ENCODE peak calls at places on chromosomes 5 and 9, in five cellular contexts. J is K562, W is GM12878, G is H1, C is HepG2. L is an unnamed sample.

GRCh38 chr5:176943816-176944215 is 44.7 kb upstream of the HK3 start:
- DNase-seq in J (no peak), W (no peak), G (peak), C (no peak), L (no peak)

GRCh38 chr5:93342563-93343061 is 238.4 kb downstream of the NR2F1-AS1 start:
- DNase-seq in J (no peak), W (peak), G (no peak), C (no peak), L (no peak)

GRCh38 chr9:110031511-110032173 is 176.3 kb downstream of the C9orf152 start:
- DNase-seq in J (no peak), W (no peak), G (no peak), C (no peak), L (no peak)

GRCh38 chr5:151925396-151925750 is 722 bp upstream of the GLRA1 start:
- DNase-seq in J (no peak), W (no peak), G (no peak), C (no peak), L (no peak)

GRCh38 chr5:92548351-92548750 is 1032.7 kb downstream of the NR2F1-AS1 start:
- DNase-seq in J (no peak), W (no peak), G (no peak), C (no peak), L (no peak)

GRCh38 chr9:94623253-94623652 is 16.1 kb downstream of the FBP1 start:
- DNase-seq in J (peak), W (no peak), G (no peak), C (peak), L (peak)

GRCh38 chr5:147743686-147744332 is 38.7 kb downstream of the JAKMIP2 start:
- DNase-seq in J (no peak), W (no peak), G (no peak), C (no peak), L (no peak)

GRCh38 chr5:104345513-104345823 is 782.9 kb upstream of the NUDT12 start:
- DNase-seq in J (no peak), W (no peak), G (no peak), C (no peak), L (no peak)

GRCh38 chr9:131405429-131405828 is 11.5 kb downstream of the PRRC2B start:
- DNase-seq in J (peak), W (no peak), G (peak), C (no peak), L (no peak)

GRCh38 chr5:147966829-147967228 is 60.5 kb upstream of the C5orf46 start:
- DNase-seq in J (no peak), W (no peak), G (no peak), C (no peak), L (no peak)

GRCh38 chr9:132128191-132128590 is 33.7 kb upstream of the NTNG2 start:
- DNase-seq in J (no peak), W (no peak), G (no peak), C (no peak), L (no peak)

GRCh38 chr5:11588803-11589202 is 315.4 kb downstream of the CTNND2 start:
- DNase-seq in J (no peak), W (no peak), G (peak), C (no peak), L (no peak)

GRCh38 chr5:45454114-45454513 is 242.1 kb downstream of the HCN1 start:
- DNase-seq in J (no peak), W (no peak), G (no peak), C (no peak), L (peak)

GRCh38 chr5:150258126-150258525 is 31.4 kb downstream of the CAMK2A start:
- DNase-seq in J (no peak), W (no peak), G (no peak), C (no peak), L (no peak)

GRCh38 chr9:112443200-112443599 is 43.4 kb upstream of the KIAA1958 start:
- DNase-seq in J (no peak), W (no peak), G (no peak), C (peak), L (no peak)

GRCh38 chr5:174690256-174690655 is 34.1 kb upstream of the MSX2 start:
- DNase-seq in J (no peak), W (no peak), G (no peak), C (no peak), L (no peak)

GRCh38 chr5:68593211-68593701 is 377.7 kb downstream of the PIK3R1 start:
- DNase-seq in J (no peak), W (no peak), G (no peak), C (no peak), L (no peak)

GRCh38 chr9:89612566-89613278 is 7.9 kb downstream of the GADD45G start:
- DNase-seq in J (no peak), W (no peak), G (no peak), C (no peak), L (no peak)

GRCh38 chr9:73125651-73126050 is 26.0 kb upstream of the ANXA1 start:
- DNase-seq in J (no peak), W (no peak), G (no peak), C (no peak), L (no peak)

GRCh38 chr9:92671323-92671722 is 1.4 kb upstream of the IPPK start:
- DNase-seq in J (peak), W (no peak), G (no peak), C (peak), L (peak)

GRCh38 chr9:120882935-120883607 is 6.1 kb upstream of the PHF19 start:
- DNase-seq in J (no peak), W (no peak), G (no peak), C (no peak), L (no peak)

GRCh38 chr9:121598167-121599000 is 53.0 kb upstream of the DAB2IP start:
- DNase-seq in J (no peak), W (no peak), G (peak), C (no peak), L (peak)

GRCh38 chr5:76083555-76084495 is 642 bp downstream of the SV2C start:
- DNase-seq in J (no peak), W (no peak), G (no peak), C (no peak), L (no peak)

GRCh38 chr5:87298687-87299362 is 31.1 kb downstream of the RASA1 start:
- DNase-seq in J (no peak), W (no peak), G (no peak), C (no peak), L (no peak)

GRCh38 chr9:131236761-131237160 is 39.5 kb downstream of the FAM78A start:
- DNase-seq in J (no peak), W (no peak), G (no peak), C (no peak), L (no peak)

GRCh38 chr5:150505041-150505511 is 2.9 kb upstream of the NDST1 start:
- DNase-seq in J (no peak), W (no peak), G (no peak), C (no peak), L (no peak)

DNA sequence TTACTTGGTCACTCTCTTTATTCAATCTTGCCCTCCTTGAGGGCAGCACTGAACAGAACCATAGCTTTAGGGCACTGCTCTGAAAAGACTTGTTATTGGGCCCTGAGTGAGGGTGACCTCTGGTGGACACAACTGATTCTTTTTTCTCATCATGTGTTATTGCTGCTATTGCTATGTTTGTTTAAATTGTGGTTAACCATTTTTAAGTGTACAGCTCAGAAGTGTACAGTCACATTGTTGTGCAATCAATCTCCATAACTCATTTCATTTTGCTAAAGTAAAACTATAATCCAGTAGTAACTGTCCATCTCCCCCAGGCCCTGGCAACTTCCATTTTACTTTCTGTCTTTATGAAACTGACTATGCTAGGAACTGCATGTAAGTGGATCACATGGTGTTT is 351.1 kb upstream of the RIOK2 start:
- DNase-seq in J (peak), W (no peak), G (no peak), C (peak), L (peak)
- TF ChIP-seq JUND in J (no peak), W (no peak), G (no peak), C (no peak), L (no peak)

DNA sequence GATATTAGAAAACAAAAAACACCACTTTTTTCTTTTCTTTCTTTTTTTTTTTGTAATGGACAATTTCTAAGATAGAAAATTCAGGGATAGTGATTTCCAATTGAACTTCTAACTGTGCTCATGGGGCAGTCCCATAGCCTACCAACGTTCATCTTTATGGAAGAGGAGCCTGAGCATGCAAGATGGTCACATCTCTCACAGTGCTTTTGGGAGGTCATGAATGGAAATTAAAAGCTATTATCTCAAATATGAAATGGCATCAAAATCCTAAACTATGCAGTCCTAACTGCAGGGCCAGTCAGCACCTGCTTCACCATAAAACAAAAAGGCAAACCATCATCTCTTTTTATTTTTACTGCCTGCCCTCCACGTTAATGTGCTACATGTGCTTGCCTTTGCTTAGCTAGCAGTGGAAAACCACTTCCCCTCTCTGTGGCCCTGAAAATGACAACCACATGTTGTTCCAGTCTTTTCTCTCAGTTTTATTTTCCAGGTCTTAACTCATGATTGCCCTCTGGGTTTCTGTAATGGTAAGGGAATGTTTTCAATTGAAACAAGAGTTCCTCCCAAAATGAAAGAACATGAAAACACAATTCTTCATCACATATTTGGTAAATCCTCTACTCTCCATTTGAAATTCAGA is 16.7 kb downstream of the IFNB1 start:
- DNase-seq in J (no peak), W (peak), G (no peak), C (no peak), L (no peak)
- H2AFZ ChIP-seq in J (no peak), W (peak), G (no peak), C (no peak), L (no peak)

DNA sequence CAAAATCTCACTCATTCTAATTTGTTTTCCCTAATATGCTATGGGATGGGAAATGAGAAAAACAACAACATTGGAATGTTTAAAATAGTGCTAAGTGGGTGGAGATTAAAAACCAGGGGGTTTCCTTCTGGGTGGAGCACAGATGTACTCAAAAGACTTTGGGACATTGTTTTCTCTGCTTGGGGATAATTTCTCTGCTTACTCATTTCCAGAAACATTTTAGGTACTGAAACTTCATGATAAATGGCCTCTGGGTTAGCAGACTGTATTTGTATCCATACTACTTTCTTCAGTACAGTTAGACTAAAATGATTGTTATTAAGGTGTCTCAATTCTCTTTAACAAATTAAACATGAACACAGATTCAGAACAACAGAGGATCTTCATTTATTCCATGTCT is 17.4 kb downstream of the ELOVL7 start:
- DNase-seq in J (no peak), W (peak), G (no peak), C (no peak), L (no peak)
- TF ChIP-seq JUND in J (no peak), W (peak), G (no peak), C (no peak), L (no peak)

GRCh38 chr5:50595199-50595598 is 71.2 kb upstream of the PARP8 start:
- DNase-seq in J (no peak), W (no peak), G (no peak), C (no peak), L (peak)
- H2AFZ ChIP-seq in J (no peak), W (no peak), G (no peak), C (no peak), L (no peak)

GRCh38 chr9:70566743-70567142 is 152.3 kb upstream of the KLF9 start:
- DNase-seq in J (no peak), W (no peak), G (no peak), C (no peak), L (no peak)
- TF ChIP-seq JUND in J (no peak), W (no peak), G (no peak), C (no peak), L (no peak)